ENCODE peak calls at places on chromosome 6, in four cellular contexts. V is cardiac muscle cell, C is foreskin keratinocyte, I is IMR-90. U is an unnamed sample.
A peak's percentile ranks its signal among the peaks of the same experiment; 100 is the strongest.

GRCh38 chr6:48766349-48766748 is 655.4 kb upstream of the PTCHD4 start:
- DNase-seq in V (peak; percentile 37), C (peak; percentile 92), I (peak; percentile 79), U (peak; percentile 64)

GRCh38 chr6:53717571-53717970 is 52.0 kb upstream of the KLHL31 start:
- DNase-seq in V (no peak), C (peak; percentile 37), I (no peak), U (no peak)

GRCh38 chr6:101534821-101535220 is 141.3 kb downstream of the GRIK2 start:
- DNase-seq in V (no peak), C (no peak), I (peak; percentile 19), U (peak; percentile 28)

GRCh38 chr6:130587778-130588520 is 222.1 kb downstream of the TMEM200A start:
- DNase-seq in V (peak; percentile 67), C (peak; percentile 96), I (peak; percentile 91), U (peak; percentile 94)

GRCh38 chr6:162999575-163000285 is 272.0 kb downstream of the PACRG start:
- DNase-seq in V (peak; percentile 61), C (peak; percentile 73), I (peak; percentile 4), U (peak; percentile 93)

GRCh38 chr6:134819236-134819635 is 130.7 kb downstream of the ALDH8A1 start:
- DNase-seq in V (no peak), C (no peak), I (no peak), U (no peak)

GRCh38 chr6:43847741-43848630 is 78.0 kb downstream of the VEGFA start:
- DNase-seq in V (no peak), C (no peak), I (peak; percentile 47), U (no peak)

GRCh38 chr6:20583447-20583806 is 49.2 kb downstream of the CDKAL1 start:
- DNase-seq in V (no peak), C (no peak), I (no peak), U (no peak)

GRCh38 chr6:154993026-154993425 is 2.1 kb upstream of the TIAM2 start:
- DNase-seq in V (no peak), C (no peak), I (no peak), U (no peak)

GRCh38 chr6:134422426-134423231 is 104.7 kb upstream of the SGK1 start:
- DNase-seq in V (peak; percentile 97), C (peak; percentile 99), I (peak; percentile 100), U (peak; percentile 100)

GRCh38 chr6:40341726-40342125 is 245.4 kb downstream of the LRFN2 start:
- DNase-seq in V (no peak), C (no peak), I (no peak), U (no peak)

GRCh38 chr6:157760589-157761330 is 62.3 kb upstream of the SNX9 start:
- DNase-seq in V (peak; percentile 82), C (peak; percentile 77), I (peak; percentile 90), U (peak; percentile 88)

GRCh38 chr6:158911746-158912158 is 88.2 kb downstream of the RSPH3 start:
- DNase-seq in V (no peak), C (no peak), I (no peak), U (no peak)

GRCh38 chr6:135995160-135995898 is 143.8 kb downstream of the PDE7B start:
- DNase-seq in V (peak; percentile 75), C (peak; percentile 47), I (peak; percentile 93), U (peak; percentile 86)

GRCh38 chr6:105135907-105136432 is 43.8 kb downstream of the POPDC3 start:
- DNase-seq in V (peak; percentile 35), C (peak; percentile 11), I (peak; percentile 22), U (peak; percentile 57)

GRCh38 chr6:116397960-116398359 is 27.2 kb downstream of the DSE start:
- DNase-seq in V (peak; percentile 56), C (no peak), I (peak; percentile 67), U (peak; percentile 81)

GRCh38 chr6:159819932-159820640 is 20.0 kb downstream of the PNLDC1 start:
- DNase-seq in V (no peak), C (no peak), I (no peak), U (no peak)

GRCh38 chr6:99905209-99906106 is 88.6 kb downstream of the MCHR2 start:
- DNase-seq in V (peak; percentile 40), C (peak; percentile 58), I (peak; percentile 56), U (peak; percentile 33)

GRCh38 chr6:109242029-109242428 is 140.2 kb downstream of the CD164 start:
- DNase-seq in V (no peak), C (no peak), I (no peak), U (no peak)

GRCh38 chr6:56956481-56956880 is 1.6 kb downstream of the BEND6 start:
- DNase-seq in V (no peak), C (no peak), I (no peak), U (no peak)
- H3K27ac ChIP-seq in V (no peak overlapping the region), C (no peak overlapping the region), I (no peak overlapping the region), U (no peak overlapping the region)

DNA sequence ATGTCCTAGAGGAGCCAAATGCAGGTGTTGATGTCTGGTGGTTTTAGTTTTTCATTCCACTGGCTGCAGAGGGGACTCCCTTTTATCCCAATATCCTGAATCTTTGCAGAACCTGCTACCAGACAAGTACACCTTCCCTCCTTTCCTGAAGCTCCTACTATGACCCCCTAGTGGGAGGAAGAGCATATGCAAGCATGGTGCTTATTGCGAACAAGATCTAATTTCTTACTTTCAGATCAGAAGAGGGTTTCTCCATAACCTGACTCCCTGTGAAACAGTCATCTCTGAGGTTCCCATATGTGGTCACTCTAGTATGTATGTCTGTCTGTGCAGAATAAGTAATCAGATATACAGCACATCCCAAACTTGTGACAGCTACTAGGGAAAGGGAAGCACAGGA is 277.2 kb downstream of the ARHGAP18 start:
- DNase-seq in V (peak; percentile 3), C (peak; percentile 17), I (peak; percentile 31), U (no peak)
- TF ChIP-seq CTCF in V (no peak), C (peak; percentile 47), I (peak; percentile 15), U (no peak)

GRCh38 chr6:123636771-123637170 is at the start of gene TRDN:
- DNase-seq in V (no peak), C (no peak), I (no peak), U (no peak)

GRCh38 chr6:123640567-123641187 is 3.9 kb upstream of the TRDN start:
- DNase-seq in V (no peak), C (no peak), I (no peak), U (no peak)

GRCh38 chr6:123635144-123635543 is 1.6 kb downstream of the TRDN start:
- DNase-seq in V (no peak), C (no peak), I (no peak), U (no peak)

GRCh38 chr6:123636282-123636681 is 468 bp downstream of the TRDN start:
- DNase-seq in V (no peak), C (no peak), I (no peak), U (no peak)

GRCh38 chr6:123635567-123635966 is 1.2 kb downstream of the TRDN start:
- DNase-seq in V (no peak), C (no peak), I (no peak), U (no peak)
- H3K27ac ChIP-seq in V (peak overlapping the region; percentile 93), C (no peak overlapping the region), I (no peak overlapping the region), U (no peak overlapping the region)

GRCh38 chr6:56959094-56959493 is 4.2 kb downstream of the BEND6 start:
- DNase-seq in V (no peak), C (no peak), I (peak; percentile 28), U (peak; percentile 85)

GRCh38 chr6:56963043-56963442 is 8.1 kb downstream of the BEND6 start:
- DNase-seq in V (no peak), C (no peak), I (no peak), U (peak; percentile 37)

GRCh38 chr6:56962451-56962850 is 7.5 kb downstream of the BEND6 start:
- DNase-seq in V (no peak), C (no peak), I (no peak), U (peak; percentile 77)

GRCh38 chr6:56959938-56960337 is 5.0 kb downstream of the BEND6 start:
- DNase-seq in V (no peak), C (peak; percentile 62), I (peak; percentile 77), U (peak; percentile 83)

GRCh38 chr6:56961151-56961550 is 6.2 kb downstream of the BEND6 start:
- DNase-seq in V (no peak), C (no peak), I (no peak), U (no peak)
- TF ChIP-seq CTCF in V (no peak), C (peak; percentile 52), I (no peak), U (no peak)

GRCh38 chr6:150694889-150695288 is 95.2 kb downstream of the PLEKHG1 start:
- DNase-seq in V (no peak), C (no peak), I (no peak), U (no peak)

GRCh38 chr6:150695652-150696051 is 96.0 kb downstream of the PLEKHG1 start:
- DNase-seq in V (no peak), C (no peak), I (no peak), U (no peak)

GRCh38 chr6:150696156-150696555 is 96.5 kb downstream of the PLEKHG1 start:
- DNase-seq in V (no peak), C (no peak), I (no peak), U (no peak)

GRCh38 chr6:150698421-150698820 is 98.7 kb downstream of the PLEKHG1 start:
- DNase-seq in V (no peak), C (no peak), I (no peak), U (no peak)

GRCh38 chr6:150697515-150697914 is 97.8 kb downstream of the PLEKHG1 start:
- DNase-seq in V (no peak), C (no peak), I (no peak), U (no peak)
- H3K27ac ChIP-seq in V (no peak overlapping the region), C (no peak overlapping the region), I (no peak overlapping the region), U (no peak overlapping the region)